ENCODE peak calls at places on chromosomes 16 and 17, in five cellular contexts. M is bronchial epithelial cell; J is pancreas; G is mucosa of descending colon; I is CD8-positive, alpha-beta T cell. C is an unnamed sample.

GRCh38 chr17:45763182-45763581 is 20.9 kb upstream of the CRHR1 start:
- DNase-seq in G (no peak), M (no peak), J (no peak), I (no peak), C (no peak)

GRCh38 chr16:87946596-87947350 is 4.5 kb upstream of the BANP start:
- DNase-seq in J (peak), M (no peak), I (no peak), G (no peak), C (no peak)

GRCh38 chr17:50218071-50218759 is 16.8 kb upstream of the COL1A1 start:
- DNase-seq in J (no peak), I (no peak), G (no peak), M (peak), C (no peak)

GRCh38 chr17:37844158-37844976 is 79.8 kb upstream of the TBC1D3K start:
- DNase-seq in J (peak), M (peak), G (peak), I (peak), C (peak)

GRCh38 chr16:30760160-30760559 is 1.7 kb downstream of the CFAP119 start:
- DNase-seq in J (peak), M (no peak), I (no peak), G (no peak), C (no peak)

GRCh38 chr16:55568151-55568693 is 1.7 kb downstream of the CAPNS2 start:
- DNase-seq in J (no peak), I (no peak), M (peak), G (no peak), C (no peak)

GRCh38 chr17:64355536-64356303 is 34.9 kb downstream of the PECAM1 start:
- DNase-seq in I (no peak), G (no peak), J (no peak), M (no peak), C (no peak)

GRCh38 chr17:50690887-50691549 is 16.7 kb downstream of the ANKRD40 start:
- DNase-seq in G (peak), J (no peak), I (no peak), M (no peak), C (no peak)

GRCh38 chr17:50034504-50035364 is 21.2 kb upstream of the ITGA3 start:
- DNase-seq in I (no peak), J (peak), G (no peak), M (no peak), C (no peak)

GRCh38 chr16:23384878-23385277 is 68.1 kb downstream of the COG7 start:
- DNase-seq in J (no peak), M (peak), I (no peak), G (no peak), C (peak)

GRCh38 chr17:59828478-59828760 is 64.3 kb downstream of the TUBD1 start:
- DNase-seq in G (no peak), J (no peak), M (no peak), I (no peak), C (no peak)

GRCh38 chr17:48869821-48870318 is 22.7 kb upstream of the ATP5MC1 start:
- DNase-seq in J (no peak), M (no peak), G (peak), I (no peak), C (no peak)

GRCh38 chr17:65453204-65453931 is 108.1 kb downstream of the AXIN2 start:
- DNase-seq in I (no peak), J (no peak), M (peak), G (no peak), C (no peak)

DNA sequence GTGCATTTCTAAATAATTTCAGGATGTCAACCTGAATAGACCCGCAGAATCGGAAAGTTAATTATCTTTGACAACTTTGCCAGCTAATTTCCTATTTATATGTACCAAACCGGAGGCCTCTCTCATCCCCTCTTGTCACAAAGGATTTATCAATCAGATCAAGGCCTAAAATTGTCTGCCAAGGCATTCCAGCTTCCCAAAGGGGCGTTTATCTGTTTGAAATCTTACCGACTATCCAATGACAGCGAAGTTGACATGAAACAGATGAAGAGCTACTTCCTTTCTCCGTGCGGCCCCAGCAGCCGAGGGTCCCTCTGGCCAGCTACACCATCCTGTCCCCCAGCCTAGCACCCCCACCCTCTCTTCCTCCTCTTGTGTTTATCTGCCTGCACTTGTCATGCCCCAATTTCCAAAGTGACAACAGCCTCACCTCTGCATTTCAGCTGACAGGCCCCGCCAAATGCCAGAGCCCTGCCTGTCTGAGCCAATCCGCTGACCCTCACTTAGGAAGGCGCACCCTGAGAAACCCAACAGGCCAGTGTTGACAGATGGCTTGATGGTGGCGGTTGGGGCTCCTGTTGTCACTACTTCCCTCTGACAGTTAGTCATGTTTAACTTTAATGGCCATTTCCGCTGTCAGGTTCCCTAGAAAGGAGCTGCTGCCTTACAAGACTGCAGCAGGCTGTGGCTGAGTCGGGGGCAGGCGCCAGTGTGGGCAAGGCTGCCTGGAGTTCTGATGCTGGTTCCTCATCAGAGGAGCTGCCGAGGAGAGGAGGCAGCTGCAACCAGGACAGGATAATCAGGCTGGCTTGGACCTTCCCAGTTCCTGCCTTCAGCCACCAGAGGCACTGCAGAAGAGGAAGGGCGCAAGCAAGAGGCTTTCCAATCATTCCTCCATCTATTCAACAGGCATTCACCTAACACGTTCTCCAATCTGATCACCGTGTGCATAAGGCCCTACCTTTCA is 223.4 kb upstream of the DYNLRB2 start:
- DNase-seq in I (no peak), G (no peak), M (peak), J (no peak), C (peak)
- TF ChIP-seq CTCF in I (no peak), G (no peak), M (peak), J (no peak), C (peak)

GRCh38 chr16:15971435-15971805 is 22.0 kb downstream of the ABCC1 start:
- DNase-seq in M (no peak), J (no peak), G (no peak), I (no peak), C (no peak)
- H3K4me3 ChIP-seq in M (no peak), J (no peak), G (no peak), I (no peak), C (no peak)

GRCh38 chr16:58640949-58641348 is 11.3 kb upstream of the CNOT1 start:
- DNase-seq in J (peak), G (no peak), I (no peak), M (no peak), C (no peak)
- TF ChIP-seq CTCF in J (no peak), G (no peak), I (no peak), M (no peak), C (no peak)

DNA sequence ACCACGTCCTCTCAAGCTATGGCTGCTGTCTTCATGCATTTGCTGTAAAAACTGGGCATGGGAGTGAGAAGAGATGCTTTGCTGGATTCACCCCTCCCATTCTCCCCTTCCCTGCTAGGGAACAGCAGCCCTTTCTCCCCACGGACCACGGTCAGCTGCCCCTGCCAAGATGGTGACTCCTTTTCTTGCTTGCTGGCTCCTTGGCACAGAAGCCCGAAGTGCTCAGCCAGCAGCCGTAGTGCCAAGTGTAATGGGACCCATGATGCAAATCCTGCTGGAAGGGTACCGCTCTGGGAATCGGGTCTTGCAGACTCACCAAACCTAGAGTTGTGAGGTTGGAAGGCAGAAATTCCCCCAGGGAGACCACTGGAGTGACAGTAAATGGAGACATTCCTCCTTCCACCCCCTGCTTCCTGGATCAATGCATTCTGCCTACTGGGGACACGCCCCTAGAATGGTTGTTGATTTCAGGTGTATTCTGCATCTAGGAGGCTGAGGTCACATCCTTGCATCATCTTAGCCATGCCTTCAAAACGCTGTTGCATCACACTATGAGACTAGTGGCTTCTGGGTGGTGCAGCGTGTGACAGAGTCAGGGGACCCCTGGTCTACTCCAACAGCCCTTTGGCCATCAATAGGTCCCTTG is 63.0 kb upstream of the CBX4 start:
- DNase-seq in I (no peak), J (no peak), M (peak), G (no peak), C (no peak)
- H3K4me3 ChIP-seq in I (no peak), J (no peak), M (no peak), G (no peak), C (no peak)

GRCh38 chr17:14790518-14790917 is 474.6 kb downstream of the PMP22 start:
- DNase-seq in G (no peak), I (no peak), M (no peak), J (no peak), C (no peak)

GRCh38 chr17:14781123-14781522 is 480.2 kb downstream of the HS3ST3B1 start:
- DNase-seq in G (no peak), M (no peak), J (no peak), I (no peak), C (no peak)

GRCh38 chr17:14779236-14779635 is 478.4 kb downstream of the HS3ST3B1 start:
- DNase-seq in M (peak), G (no peak), J (no peak), I (no peak), C (no peak)

GRCh38 chr17:14780116-14780515 is 479.2 kb downstream of the HS3ST3B1 start:
- DNase-seq in G (no peak), J (no peak), M (no peak), I (no peak), C (no peak)

GRCh38 chr17:14784997-14785696 is 480.0 kb downstream of the PMP22 start:
- DNase-seq in M (peak), I (peak), G (no peak), J (no peak), C (peak)
- TF ChIP-seq CTCF in M (peak), I (peak), G (no peak), J (no peak), C (no peak)

GRCh38 chr16:89700649-89701424 is 668 bp downstream of the SPATA2L start:
- DNase-seq in J (peak), M (peak), I (peak), G (peak), C (peak)

GRCh38 chr16:89705006-89705405 is 3.5 kb upstream of the SPATA2L start:
- DNase-seq in M (no peak), I (no peak), J (peak), G (no peak), C (no peak)

GRCh38 chr16:89704281-89704680 is 2.8 kb upstream of the SPATA2L start:
- DNase-seq in M (no peak), I (no peak), G (no peak), J (no peak), C (peak)

GRCh38 chr16:89700100-89700648 is 1.3 kb downstream of the SPATA2L start:
- DNase-seq in I (peak), G (peak), M (peak), J (peak), C (peak)

GRCh38 chr16:89701425-89702406 is at the start of gene SPATA2L:
- DNase-seq in I (peak), M (peak), J (peak), G (peak), C (peak)
- H3K4me3 ChIP-seq in I (peak), M (peak), J (peak), G (peak), C (peak)

GRCh38 chr17:78769200-78769773 is 12.8 kb downstream of the CYTH1 start:
- DNase-seq in G (no peak), M (no peak), I (no peak), J (no peak), C (peak)
- TF ChIP-seq CTCF in G (no peak), M (peak), I (peak), J (no peak), C (peak)

GRCh38 chr17:28334666-28335200 is 539 bp downstream of the IFT20 start:
- DNase-seq in I (no peak), M (peak), J (no peak), G (peak), C (no peak)

GRCh38 chr17:28333083-28333746 is 2.1 kb downstream of the IFT20 start:
- DNase-seq in M (no peak), G (no peak), J (no peak), I (no peak), C (no peak)

GRCh38 chr17:28335959-28336871 is 654 bp downstream of the TNFAIP1 start:
- DNase-seq in I (no peak), J (no peak), G (peak), M (peak), C (no peak)

GRCh38 chr17:28335201-28335958 is at the start of the genes IFT20 and TNFAIP1:
- DNase-seq in G (peak), I (peak), M (peak), J (peak), C (peak)

DNA sequence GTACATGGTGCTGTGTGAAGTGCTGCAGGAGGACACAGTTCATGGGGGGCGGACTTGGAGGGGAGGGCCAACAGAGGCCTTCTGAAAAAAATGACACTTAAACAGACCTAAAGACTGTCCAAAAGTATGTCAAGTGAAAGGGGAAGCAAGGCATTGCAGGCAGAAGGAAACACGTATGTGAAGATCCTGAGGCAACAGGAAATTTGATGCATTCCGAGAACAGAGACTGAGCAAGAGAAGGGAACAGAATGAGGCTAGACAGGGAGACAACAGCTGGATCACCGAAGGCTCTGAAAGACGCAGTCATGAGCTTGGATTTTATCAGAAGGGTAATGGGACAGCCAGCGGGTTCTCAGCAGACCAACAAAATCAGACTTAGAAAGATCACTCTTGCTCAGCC is 1.1 kb downstream of the IFT20 start:
- DNase-seq in G (no peak), J (no peak), I (no peak), M (no peak), C (no peak)
- H3K4me3 ChIP-seq in G (no peak), J (peak), I (peak), M (no peak), C (peak)